ENCODE peak calls at places on chromosome 10, in five cellular contexts. C, R, H, K and P are unnamed samples.

GRCh38 chr10:63396123-63396719 is 69.6 kb downstream of the JMJD1C start:
- DNase-seq in H (no peak), K (no peak), R (no peak), C (no peak), P (no peak)

GRCh38 chr10:5589071-5589962 is 64.6 kb downstream of the CALML3 start:
- DNase-seq in C (no peak), H (no peak), K (no peak), R (no peak), P (no peak)

GRCh38 chr10:69389827-69390490 is 26.8 kb downstream of the TACR2 start:
- DNase-seq in C (no peak), K (no peak), R (peak), H (no peak), P (no peak)

GRCh38 chr10:112649492-112650152 is 202.6 kb downstream of the VTI1A start:
- DNase-seq in R (peak), H (no peak), K (no peak), C (no peak), P (no peak)

GRCh38 chr10:122346326-122346950 is 28.1 kb upstream of the PLEKHA1 start:
- DNase-seq in R (no peak), C (no peak), H (no peak), K (no peak), P (no peak)

GRCh38 chr10:80382989-80383388 is 25.4 kb upstream of the PRXL2A start:
- DNase-seq in C (no peak), K (peak), H (no peak), R (peak), P (no peak)

GRCh38 chr10:132402781-132403241 is 5.8 kb downstream of the PWWP2B start:
- DNase-seq in K (no peak), H (no peak), R (no peak), C (no peak), P (no peak)

GRCh38 chr10:28125701-28126100 is 126.8 kb upstream of the ODAD2 start:
- DNase-seq in K (no peak), R (peak), C (no peak), H (no peak), P (no peak)

GRCh38 chr10:62266611-62267010 is 2.0 kb downstream of the RTKN2 start:
- DNase-seq in C (no peak), R (no peak), H (no peak), K (no peak), P (no peak)

GRCh38 chr10:79595510-79595909 is 15.2 kb upstream of the SFTPA1 start:
- DNase-seq in C (no peak), K (no peak), H (no peak), R (no peak), P (no peak)